ENCODE peak calls at places on chromosomes 1 and 21, in ten cellular contexts. F is RWPE1, A is cardiac muscle cell, N is SK-N-MC, T is ovary, C is Peyer's patch, H is IMR-90, Q is caudate nucleus, D is epithelial cell of prostate, K is neural progenitor cell. B is an unnamed sample.

GRCh38 chr1:192086643-192087042 is 71.6 kb upstream of the RGS18 start:
- DNase-seq in F (no peak), H (no peak), Q (no peak), C (no peak), N (no peak), D (no peak), A (no peak), K (no peak), T (no peak), B (no peak)

GRCh38 chr1:109623601-109624161 is 4.0 kb downstream of the AMPD2 start:
- DNase-seq in A (no peak), H (no peak), C (no peak), Q (no peak), K (no peak), N (no peak), T (peak; percentile 24), F (no peak), D (no peak), B (no peak)

GRCh38 chr1:93722081-93723031 is 40.7 kb upstream of the BCAR3 start:
- DNase-seq in C (no peak), A (peak; percentile 49), T (no peak), Q (no peak), H (no peak), F (no peak), K (peak; percentile 91), N (no peak), D (no peak), B (no peak)

GRCh38 chr21:44957901-44958451 is 18.1 kb downstream of the SLX9 start:
- DNase-seq in N (no peak), Q (no peak), H (no peak), D (no peak), C (no peak), F (no peak), K (no peak), T (no peak), A (no peak), B (no peak)

GRCh38 chr1:41340655-41341364 is 20.4 kb upstream of the FOXO6 start:
- DNase-seq in T (no peak), K (no peak), H (no peak), D (no peak), N (no peak), A (no peak), Q (no peak), F (no peak), C (no peak), B (no peak)

GRCh38 chr1:239763850-239764249 is 327.8 kb upstream of the FMN2 start:
- DNase-seq in D (no peak), N (no peak), F (no peak), T (no peak), C (no peak), A (no peak), K (no peak), H (no peak), Q (no peak), B (no peak)

GRCh38 chr1:35661474-35661795 is 20.1 kb upstream of the PSMB2 start:
- DNase-seq in N (no peak), F (no peak), D (no peak), Q (no peak), A (no peak), H (no peak), C (no peak), K (no peak), T (no peak), B (no peak)

GRCh38 chr1:107432108-107432507 is 291.3 kb downstream of the NTNG1 start:
- DNase-seq in A (no peak), T (no peak), Q (no peak), N (no peak), D (no peak), H (no peak), C (no peak), K (peak; percentile 20), F (no peak), B (no peak)

GRCh38 chr21:18493420-18493819 is 89.8 kb upstream of the TMPRSS15 start:
- DNase-seq in H (no peak), N (no peak), T (no peak), K (no peak), D (no peak), F (peak; percentile 66), C (no peak), A (no peak), Q (no peak), B (no peak)

GRCh38 chr1:64163972-64164371 is 39.5 kb upstream of the UBE2U start:
- DNase-seq in D (no peak), F (peak; percentile 21), H (peak; percentile 64), A (peak; percentile 68), N (no peak), Q (no peak), C (no peak), T (no peak), K (peak; percentile 56), B (no peak)

GRCh38 chr1:67332653-67333529 is 25.2 kb downstream of the IL12RB2 start:
- DNase-seq in C (no peak), N (no peak), Q (no peak), K (no peak), F (no peak), D (no peak), H (no peak), A (no peak), T (no peak), B (no peak)

GRCh38 chr21:27569831-27570230 is 602.9 kb upstream of the ADAMTS5 start:
- DNase-seq in C (no peak), H (no peak), A (no peak), Q (no peak), D (no peak), N (no peak), T (no peak), K (no peak), F (no peak), B (no peak)

GRCh38 chr1:996851-997727 is 2.8 kb downstream of the HES4 start:
- DNase-seq in C (no peak), Q (no peak), F (no peak), A (no peak), K (no peak), D (no peak), H (no peak), T (no peak), N (no peak), B (no peak)

GRCh38 chr1:2526824-2527552 is 592 bp upstream of the PANK4 start:
- DNase-seq in H (peak; percentile 59), N (no peak), D (peak; percentile 63), F (peak; percentile 63), C (peak; percentile 65), T (peak; percentile 57), Q (peak; percentile 77), A (peak; percentile 27), K (no peak), B (no peak)

GRCh38 chr1:84525738-84526137 is 19.4 kb upstream of the GNG5 start:
- DNase-seq in D (no peak), A (no peak), H (no peak), K (no peak), Q (no peak), T (no peak), C (no peak), F (no peak), N (no peak), B (no peak)

DNA sequence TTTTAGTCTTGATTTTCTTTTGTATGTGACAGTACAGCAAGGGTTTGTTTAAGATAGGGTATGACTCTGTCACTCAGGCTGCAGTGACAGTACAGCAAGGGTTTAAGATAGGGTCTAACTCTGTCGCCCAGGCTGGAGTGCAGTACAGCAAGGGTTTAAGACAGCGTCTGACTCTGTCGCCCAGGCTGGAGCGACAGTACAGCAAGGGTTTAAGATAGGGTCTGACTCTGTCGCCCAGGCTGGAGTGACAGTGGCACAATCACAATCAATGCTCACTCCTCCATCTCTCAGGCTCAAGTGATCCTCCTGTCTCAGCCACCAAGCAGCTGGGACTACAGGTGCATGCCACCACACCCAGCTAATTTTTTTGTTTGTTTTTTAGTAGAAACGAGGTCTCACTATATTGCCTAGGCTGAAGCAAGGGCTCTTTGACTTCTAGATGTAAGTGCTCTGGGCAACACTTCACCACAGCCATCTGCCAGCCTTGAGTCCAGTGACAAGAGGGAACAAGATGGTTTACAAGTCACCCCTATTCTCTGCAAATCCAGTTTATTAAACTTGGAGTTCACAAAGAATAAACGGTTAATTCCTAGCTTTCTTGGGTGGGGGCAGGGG is 965 bp upstream of the SH2D5 start:
- DNase-seq in K (no peak), D (no peak), A (no peak), N (no peak), H (no peak), C (peak; percentile 45), F (no peak), T (no peak), Q (no peak), B (no peak)
- H3K27ac ChIP-seq in K (no peak overlapping the region), D (peak overlapping the region; percentile 96), A (no peak overlapping the region), N (peak overlapping the region; percentile 3), H (peak overlapping the region; percentile 74), C (peak overlapping the region; percentile 70), F (peak overlapping the region; percentile 98), T (peak overlapping the region; percentile 47), Q (peak overlapping the region; percentile 30), B (peak overlapping the region; percentile 68)

DNA sequence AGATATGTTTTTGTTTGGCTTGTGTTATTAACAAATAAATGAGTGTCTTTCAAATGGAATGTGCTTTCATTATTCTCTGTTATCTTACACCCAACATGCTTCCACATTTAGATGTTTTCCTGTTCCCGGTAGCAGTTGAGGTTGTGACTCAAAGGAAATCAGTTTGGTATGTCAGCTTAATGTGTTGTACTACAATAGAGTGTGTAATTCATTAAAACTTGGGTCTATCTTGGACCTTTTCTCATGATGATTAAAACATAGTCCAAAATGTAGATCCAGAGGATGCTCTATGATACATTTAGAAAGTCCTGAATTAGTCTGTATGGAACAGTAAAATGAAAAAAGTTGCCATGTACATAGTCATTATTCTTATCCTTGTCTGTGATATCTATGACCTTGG is 26.7 kb downstream of the RTCA start:
- DNase-seq in Q (no peak), H (peak; percentile 3), N (no peak), F (no peak), A (peak; percentile 70), K (no peak), C (no peak), T (no peak), D (no peak), B (no peak)
- H3K27ac ChIP-seq in Q (no peak overlapping the region), H (no peak overlapping the region), N (no peak overlapping the region), F (no peak overlapping the region), A (no peak overlapping the region), K (peak overlapping the region; percentile 49), C (no peak overlapping the region), T (no peak overlapping the region), D (no peak overlapping the region), B (no peak overlapping the region)

GRCh38 chr1:101163406-101163770 is 73.4 kb upstream of the S1PR1 start:
- DNase-seq in D (no peak), C (no peak), T (no peak), H (no peak), K (no peak), Q (no peak), N (no peak), F (no peak), A (no peak), B (no peak)
- H3K27ac ChIP-seq in D (no peak overlapping the region), C (peak overlapping the region; percentile 17), T (no peak overlapping the region), H (no peak overlapping the region), K (no peak overlapping the region), Q (no peak overlapping the region), N (no peak overlapping the region), F (no peak overlapping the region), A (no peak overlapping the region), B (no peak overlapping the region)

DNA sequence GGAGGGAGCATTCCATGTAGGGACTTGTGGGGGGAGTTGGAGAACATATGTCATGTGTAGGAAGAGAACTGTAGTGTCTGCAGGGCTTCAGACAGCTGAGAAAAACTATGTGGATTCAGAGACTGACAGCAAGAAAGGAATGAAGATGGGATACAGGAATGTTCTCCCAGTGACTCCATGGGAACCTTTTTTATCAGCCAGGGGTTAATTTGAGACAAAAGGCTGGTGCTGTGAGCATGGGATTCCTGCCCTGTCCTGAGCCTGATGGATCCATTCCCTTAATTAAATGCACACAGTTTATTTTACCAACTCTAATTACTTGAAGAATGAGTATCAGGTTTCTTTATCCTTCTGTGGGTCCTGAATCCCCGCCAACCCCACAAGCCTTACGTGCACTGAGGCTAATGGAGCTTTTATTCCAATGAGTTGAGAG is 26.5 kb upstream of the PLXNA2 start:
- DNase-seq in H (no peak), A (no peak), Q (no peak), T (no peak), K (peak; percentile 60), D (no peak), N (no peak), C (no peak), F (no peak), B (no peak)
- H3K27ac ChIP-seq in H (no peak overlapping the region), A (no peak overlapping the region), Q (no peak overlapping the region), T (no peak overlapping the region), K (no peak overlapping the region), D (no peak overlapping the region), N (no peak overlapping the region), C (no peak overlapping the region), F (no peak overlapping the region), B (no peak overlapping the region)